ENCODE peak calls at places on chromosomes 13 and 19, in five cellular contexts. K is pancreas; B is left ventricle myocardium inferior; I is CD8-positive, alpha-beta T cell; U is fibroblast of lung. C is an unnamed sample.
A peak's percentile ranks its signal among the peaks of the same experiment; 100 is the strongest.

GRCh38 chr19:19343762-19344161 is 23.1 kb downstream of the MAU2 start:
- DNase-seq in K (no peak), I (no peak), U (no peak), B (no peak), C (no peak)

GRCh38 chr19:11540642-11541041 is 2.0 kb downstream of the CNN1 start:
- DNase-seq in B (no peak), U (no peak), I (no peak), K (no peak), C (no peak)

GRCh38 chr13:46523972-46524737 is 28.8 kb upstream of the LRCH1 start:
- DNase-seq in U (no peak), I (no peak), B (no peak), K (no peak), C (no peak)

GRCh38 chr19:7679017-7679720 is 1.5 kb upstream of the TRAPPC5 start:
- DNase-seq in B (no peak), K (no peak), I (peak; percentile 56), U (no peak), C (no peak)

GRCh38 chr13:28854657-28855056 is 34.5 kb downstream of the MTUS2 start:
- DNase-seq in U (no peak), I (no peak), B (no peak), K (no peak), C (no peak)

GRCh38 chr13:97502192-97502591 is 68.2 kb downstream of the RAP2A start:
- DNase-seq in U (no peak), K (no peak), I (no peak), B (peak; percentile 43), C (no peak)

GRCh38 chr13:39522329-39522728 is 80.7 kb downstream of the LHFPL6 start:
- DNase-seq in I (no peak), K (no peak), U (no peak), B (no peak), C (no peak)

GRCh38 chr13:19581675-19582074 is 20.3 kb upstream of the TPTE2 start:
- DNase-seq in I (no peak), U (no peak), K (no peak), B (no peak), C (no peak)

GRCh38 chr19:29537601-29538000 is 11.8 kb downstream of the VSTM2B start:
- DNase-seq in U (no peak), K (no peak), I (no peak), B (no peak), C (peak; percentile 52)

GRCh38 chr19:45333609-45334303 is 6.8 kb upstream of the KLC3 start:
- DNase-seq in B (no peak), K (no peak), I (no peak), U (no peak), C (no peak)

GRCh38 chr19:7355151-7355845 is 6.6 kb downstream of the ARHGEF18 start:
- DNase-seq in B (no peak), I (no peak), U (peak; percentile 52), K (peak; percentile 34), C (peak; percentile 81)

GRCh38 chr13:31862828-31863227 is 123.5 kb downstream of the RXFP2 start:
- DNase-seq in K (no peak), U (no peak), I (no peak), B (no peak), C (no peak)

GRCh38 chr13:105232403-105232802 is 1303.1 kb downstream of the EFNB2 start:
- DNase-seq in B (no peak), K (no peak), I (no peak), U (no peak), C (no peak)

GRCh38 chr19:39631178-39631577 is 24.5 kb upstream of the LGALS16 start:
- DNase-seq in K (no peak), U (no peak), B (no peak), I (no peak), C (no peak)

GRCh38 chr19:4345656-4346383 is 2.5 kb downstream of the MPND start:
- DNase-seq in U (no peak), K (peak; percentile 84), B (no peak), I (no peak), C (no peak)

GRCh38 chr19:49746206-49746958 is 16.7 kb downstream of the TSKS start:
- DNase-seq in K (peak; percentile 38), I (peak; percentile 7), U (peak; percentile 38), B (peak; percentile 38), C (no peak)

GRCh38 chr13:28355822-28356371 is 139.0 kb downstream of the FLT1 start:
- DNase-seq in K (no peak), B (no peak), I (no peak), U (peak; percentile 48), C (no peak)

GRCh38 chr19:3095375-3096191 is 1.4 kb downstream of the GNA11 start:
- DNase-seq in K (peak; percentile 55), U (no peak), B (no peak), I (peak; percentile 32), C (no peak)

GRCh38 chr13:41848435-41849255 is 112.3 kb downstream of the VWA8 start:
- DNase-seq in B (no peak), U (peak; percentile 74), K (no peak), I (no peak), C (no peak)

GRCh38 chr19:5563941-5564612 is 3.7 kb downstream of the TINCR start:
- DNase-seq in B (no peak), K (no peak), I (no peak), U (no peak), C (no peak)

GRCh38 chr19:31306006-31306753 is 43.1 kb downstream of the TSHZ3 start:
- DNase-seq in I (no peak), U (no peak), K (no peak), B (no peak), C (no peak)

GRCh38 chr19:58476498-58477015 is 405 bp downstream of the ZNF446 start:
- DNase-seq in K (no peak), U (peak; percentile 18), B (no peak), I (no peak), C (no peak)

GRCh38 chr13:80360298-80360827 is 19.4 kb upstream of the SPRY2 start:
- DNase-seq in K (no peak), I (no peak), U (peak; percentile 17), B (no peak), C (no peak)

GRCh38 chr19:35860436-35860817 is 3.7 kb downstream of the KIRREL2 start:
- DNase-seq in I (no peak), U (no peak), K (no peak), B (no peak), C (no peak)

GRCh38 chr19:5695649-5696195 is 5.6 kb downstream of the RPL36 start:
- DNase-seq in I (no peak), K (peak; percentile 41), U (no peak), B (no peak), C (peak; percentile 89)

GRCh38 chr19:13401388-13401787 is 104.9 kb downstream of the CACNA1A start:
- DNase-seq in I (no peak), U (peak; percentile 60), B (no peak), K (no peak), C (no peak)

GRCh38 chr13:23952796-23953195 is 55.5 kb upstream of the C1QTNF9B start:
- DNase-seq in B (no peak), I (no peak), K (no peak), U (no peak), C (no peak)
- TF ChIP-seq CTCF in B (no peak), I (no peak), K (no peak), U (no peak), C (no peak)

GRCh38 chr13:102399791-102400618 is 1.8 kb downstream of the FGF14 start:
- DNase-seq in K (peak; percentile 34), I (no peak), U (no peak), B (peak; percentile 25), C (peak; percentile 66)
- TF ChIP-seq CTCF in K (no peak), I (peak; percentile 10), U (peak; percentile 10), B (no peak), C (peak; percentile 39)

GRCh38 chr13:27124571-27124970 is 47.0 kb downstream of the USP12 start:
- DNase-seq in B (no peak), U (no peak), K (no peak), I (no peak), C (no peak)

GRCh38 chr13:27128825-27129627 is 42.6 kb downstream of the USP12 start:
- DNase-seq in B (no peak), U (peak; percentile 27), I (no peak), K (no peak), C (no peak)

GRCh38 chr13:27130223-27131015 is 41.2 kb downstream of the USP12 start:
- DNase-seq in I (no peak), B (no peak), U (peak; percentile 77), K (no peak), C (no peak)

GRCh38 chr13:27125357-27126282 is 46.0 kb downstream of the USP12 start:
- DNase-seq in K (no peak), B (no peak), I (no peak), U (no peak), C (no peak)

GRCh38 chr13:27126877-27127276 is 44.7 kb downstream of the USP12 start:
- DNase-seq in I (no peak), K (no peak), U (no peak), B (no peak), C (no peak)
- TF ChIP-seq CTCF in I (no peak), K (no peak), U (no peak), B (no peak), C (no peak)

GRCh38 chr19:47414469-47414868 is 4.9 kb downstream of the MEIS3 start:
- DNase-seq in U (no peak), B (no peak), K (no peak), I (no peak), C (no peak)
- TF ChIP-seq CTCF in U (no peak), B (no peak), K (no peak), I (no peak), C (no peak)

C was measured in chondrocyte.